ENCODE peak calls at places on chromosomes 11 and 22, in ten cellular contexts. E, B, Q, W, L, R, A, P, D and Y are unnamed samples.

GRCh38 chr22:29476116-29476515 is 3.9 kb upstream of the NEFH start:
- DNase-seq in P (no peak), D (no peak), Q (no peak), L (no peak), W (no peak), E (no peak), B (no peak), R (no peak), A (no peak), Y (no peak)

GRCh38 chr22:29816128-29816527 is 21.9 kb downstream of the ASCC2 start:
- DNase-seq in Q (no peak), E (no peak), P (no peak), B (no peak), L (peak; percentile 23), A (no peak), D (no peak), R (no peak), W (no peak), Y (no peak)

GRCh38 chr11:13463779-13464290 is 813 bp upstream of the BTBD10 start:
- DNase-seq in W (no peak), P (no peak), L (no peak), R (no peak), A (peak; percentile 46), Q (no peak), D (no peak), B (no peak), E (no peak), Y (no peak)

GRCh38 chr11:12287009-12287373 is 90.4 kb upstream of the PARVA start:
- DNase-seq in D (no peak), B (no peak), A (no peak), W (no peak), P (peak; percentile 51), L (no peak), E (no peak), R (peak; percentile 83), Q (peak; percentile 90), Y (no peak)

GRCh38 chr11:36487619-36488018 is 22.5 kb downstream of the TRAF6 start:
- DNase-seq in W (no peak), A (peak; percentile 34), D (no peak), P (no peak), L (no peak), B (no peak), Q (no peak), E (no peak), R (peak; percentile 70), Y (no peak)

GRCh38 chr11:13000116-13000515 is 9.0 kb upstream of the RASSF10 start:
- DNase-seq in P (no peak), Q (no peak), A (no peak), W (no peak), R (no peak), D (no peak), E (no peak), L (no peak), B (no peak), Y (no peak)

GRCh38 chr11:64861227-64861970 is 16.9 kb upstream of the CDC42BPG start:
- DNase-seq in B (no peak), P (no peak), A (peak; percentile 75), W (no peak), E (no peak), D (no peak), L (no peak), Q (no peak), R (no peak), Y (no peak)

GRCh38 chr11:21430532-21430931 is 761.1 kb downstream of the NELL1 start:
- DNase-seq in A (no peak), B (no peak), L (no peak), P (no peak), R (no peak), Q (no peak), W (no peak), D (no peak), E (no peak), Y (no peak)

GRCh38 chr11:110564676-110565343 is 135.1 kb downstream of the FDX1 start:
- DNase-seq in A (no peak), P (no peak), D (no peak), R (no peak), W (no peak), Q (no peak), B (no peak), E (no peak), L (no peak), Y (no peak)

GRCh38 chr11:35658028-35658948 is 4.3 kb upstream of the TRIM44 start:
- DNase-seq in Q (no peak), D (no peak), W (no peak), P (no peak), B (no peak), R (peak; percentile 43), A (no peak), L (no peak), E (no peak), Y (no peak)